ENCODE peak calls at places on chromosome 7, in nine cellular contexts. W, F, B, X, Q, C, Y, P and H are unnamed samples.

GRCh38 chr7:36044096-36044892 is 108.8 kb upstream of the EEPD1 start:
- DNase-seq in B (no peak), F (no peak), Q (no peak), Y (no peak), C (no peak), X (no peak), P (no peak), W (no peak), H (no peak)

GRCh38 chr7:28474267-28474618 is 61.9 kb downstream of the CREB5 start:
- DNase-seq in C (no peak), W (no peak), P (no peak), Q (no peak), B (no peak), Y (no peak), X (no peak), F (no peak), H (no peak)

GRCh38 chr7:80098795-80099194 is 35.8 kb upstream of the GNAI1 start:
- DNase-seq in X (no peak), Y (peak), P (no peak), Q (no peak), W (no peak), F (no peak), B (no peak), C (no peak), H (no peak)

GRCh38 chr7:18491871-18492270 is 3.7 kb upstream of the HDAC9 start:
- DNase-seq in F (no peak), W (no peak), C (no peak), Y (no peak), B (no peak), X (no peak), P (peak), Q (no peak), H (no peak)

GRCh38 chr7:73443543-73444255 is 10.1 kb downstream of the FZD9 start:
- DNase-seq in X (no peak), Y (no peak), Q (no peak), F (no peak), C (no peak), B (no peak), P (no peak), W (no peak), H (no peak)

GRCh38 chr7:140625908-140626868 is 14.4 kb downstream of the DENND2A start:
- DNase-seq in X (no peak), P (no peak), B (no peak), C (peak), Y (peak), Q (peak), W (no peak), F (no peak), H (no peak)

GRCh38 chr7:2168612-2169312 is 64.0 kb downstream of the MAD1L1 start:
- DNase-seq in P (no peak), W (no peak), Q (no peak), B (no peak), C (no peak), Y (no peak), F (no peak), X (no peak), H (peak)

GRCh38 chr7:1679966-1680730 is 10.1 kb downstream of the ELFN1 start:
- DNase-seq in W (no peak), P (no peak), Q (no peak), B (no peak), Y (no peak), F (no peak), X (no peak), C (no peak), H (no peak)

GRCh38 chr7:2781636-2782035 is 62.5 kb downstream of the GNA12 start:
- DNase-seq in C (peak), X (no peak), Q (peak), F (no peak), Y (no peak), W (no peak), B (no peak), P (no peak), H (no peak)

GRCh38 chr7:93044147-93044810 is 73.5 kb downstream of the SAMD9 start:
- DNase-seq in P (no peak), C (peak), W (no peak), Y (no peak), B (no peak), Q (peak), F (no peak), X (no peak), H (no peak)

GRCh38 chr7:92699560-92699959 is 109.4 kb upstream of the FAM133B start:
- DNase-seq in Q (no peak), X (no peak), W (no peak), Y (no peak), B (no peak), P (no peak), F (no peak), C (peak), H (no peak)

GRCh38 chr7:130274983-130275649 is 8.5 kb downstream of the CPA2 start:
- DNase-seq in F (no peak), Y (peak), C (no peak), P (peak), Q (no peak), B (no peak), X (peak), W (no peak), H (no peak)

GRCh38 chr7:139121-139520 is 53.2 kb upstream of the FAM20C start:
- DNase-seq in Q (no peak), W (no peak), P (peak), Y (no peak), B (no peak), X (no peak), F (no peak), C (no peak), H (no peak)

GRCh38 chr7:54674891-54675290 is 84.1 kb downstream of the SEC61G start:
- DNase-seq in P (no peak), F (no peak), C (no peak), Y (no peak), W (no peak), X (no peak), Q (no peak), B (no peak), H (no peak)

GRCh38 chr7:14936530-14936929 is 34.0 kb upstream of the DGKB start:
- DNase-seq in P (no peak), W (no peak), X (peak), B (no peak), Y (no peak), Q (no peak), F (no peak), C (peak), H (no peak)

GRCh38 chr7:39187130-39187529 is 209.4 kb downstream of the POU6F2 start:
- DNase-seq in C (no peak), P (no peak), F (no peak), X (no peak), W (no peak), Q (no peak), B (no peak), Y (no peak), H (no peak)

GRCh38 chr7:102236592-102237287 is 49.9 kb upstream of the SH2B2 start:
- DNase-seq in Q (peak), B (peak), C (peak), P (peak), Y (peak), X (peak), F (peak), W (peak), H (peak)

GRCh38 chr7:130272456-130273080 is 5.9 kb downstream of the CPA2 start:
- DNase-seq in Y (peak), F (no peak), Q (no peak), B (no peak), X (peak), W (no peak), C (no peak), P (peak), H (no peak)

GRCh38 chr7:41993173-41993867 is 243.7 kb downstream of the GLI3 start:
- DNase-seq in Y (no peak), F (no peak), B (no peak), C (peak), X (no peak), Q (peak), W (no peak), P (no peak), H (no peak)

GRCh38 chr7:127675716-127676115 is 23.7 kb downstream of the SND1 start:
- DNase-seq in W (no peak), F (no peak), X (no peak), Y (no peak), C (no peak), Q (no peak), B (no peak), P (no peak), H (no peak)

GRCh38 chr7:64849924-64850499 is 53.1 kb upstream of the ZNF273 start:
- DNase-seq in C (no peak), X (no peak), B (no peak), W (no peak), Y (no peak), P (no peak), Q (no peak), F (no peak), H (no peak)

GRCh38 chr7:13803134-13803533 is 186.3 kb downstream of the ETV1 start:
- DNase-seq in Q (no peak), Y (no peak), W (no peak), B (no peak), C (no peak), P (no peak), X (no peak), F (no peak), H (no peak)

GRCh38 chr7:18861514-18861913 is 255.9 kb downstream of the TWIST1 start:
- DNase-seq in Y (no peak), C (peak), X (no peak), Q (peak), W (no peak), B (peak), F (no peak), P (no peak), H (no peak)

GRCh38 chr7:65239707-65240352 is 133.8 kb upstream of the ZNF92 start:
- DNase-seq in P (peak), W (peak), X (peak), B (no peak), Y (peak), Q (peak), C (no peak), F (no peak), H (peak)

GRCh38 chr7:55733584-55733983 is 129.0 kb downstream of the SEPTIN14 start:
- DNase-seq in W (no peak), F (no peak), B (no peak), Q (no peak), Y (no peak), P (no peak), C (peak), X (no peak), H (no peak)

GRCh38 chr7:139886899-139887298 is 57.8 kb downstream of the TBXAS1 start:
- DNase-seq in Q (no peak), Y (no peak), W (no peak), F (no peak), P (no peak), B (no peak), X (no peak), C (no peak), H (no peak)

GRCh38 chr7:92904292-92905131 is 68.1 kb upstream of the CDK6 start:
- DNase-seq in X (no peak), C (peak), P (peak), W (no peak), B (peak), Y (no peak), F (peak), Q (peak), H (no peak)

GRCh38 chr7:32536585-32536984 is 41.3 kb downstream of the AVL9 start:
- DNase-seq in F (no peak), X (no peak), B (no peak), W (no peak), P (no peak), Q (peak), C (peak), Y (no peak), H (no peak)

GRCh38 chr7:19442016-19442785 is 266.6 kb downstream of the POLR1F start:
- DNase-seq in W (no peak), F (no peak), X (peak), Y (peak), C (peak), B (no peak), P (peak), Q (peak), H (no peak)

GRCh38 chr7:83325083-83325482 is 162.4 kb upstream of the PCLO start:
- DNase-seq in Y (no peak), B (no peak), P (no peak), F (no peak), Q (no peak), X (no peak), W (no peak), C (no peak), H (no peak)

GRCh38 chr7:2157473-2158279 is 75.1 kb downstream of the MAD1L1 start:
- DNase-seq in X (no peak), C (peak), W (no peak), Y (peak), B (no peak), P (no peak), F (no peak), Q (peak), H (no peak)

GRCh38 chr7:3552499-3552898 is 251.4 kb downstream of the SDK1 start:
- DNase-seq in B (no peak), Q (no peak), C (peak), X (no peak), P (no peak), F (no peak), W (no peak), Y (no peak), H (no peak)

DNA sequence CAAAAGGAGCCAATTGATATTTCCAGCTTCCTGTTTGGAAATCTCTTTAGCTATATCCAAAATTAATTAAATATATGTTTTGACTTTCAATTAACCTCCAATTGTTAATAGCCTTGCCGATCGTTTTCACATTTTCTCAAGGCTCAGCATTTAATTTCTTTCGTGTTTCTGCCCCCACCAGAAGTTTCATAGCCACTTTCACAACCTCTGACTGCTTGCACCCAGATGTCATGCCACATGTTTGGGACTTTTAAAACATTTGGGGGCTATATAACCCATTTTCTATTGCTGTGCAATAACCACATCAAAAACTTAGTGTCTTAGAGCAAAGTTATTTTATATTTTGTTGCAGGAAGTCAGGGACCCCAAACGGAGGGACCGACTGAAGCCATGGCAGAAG is 510.6 kb upstream of the CNTNAP2 start:
- DNase-seq in C (no peak), W (no peak), P (no peak), X (no peak), Q (no peak), B (no peak), Y (no peak), F (no peak), H (no peak)
- TF ChIP-seq CTCF in C (no peak), W (no peak), P (no peak), X (no peak), Q (no peak), B (no peak), Y (no peak), F (no peak), H (no peak)

DNA sequence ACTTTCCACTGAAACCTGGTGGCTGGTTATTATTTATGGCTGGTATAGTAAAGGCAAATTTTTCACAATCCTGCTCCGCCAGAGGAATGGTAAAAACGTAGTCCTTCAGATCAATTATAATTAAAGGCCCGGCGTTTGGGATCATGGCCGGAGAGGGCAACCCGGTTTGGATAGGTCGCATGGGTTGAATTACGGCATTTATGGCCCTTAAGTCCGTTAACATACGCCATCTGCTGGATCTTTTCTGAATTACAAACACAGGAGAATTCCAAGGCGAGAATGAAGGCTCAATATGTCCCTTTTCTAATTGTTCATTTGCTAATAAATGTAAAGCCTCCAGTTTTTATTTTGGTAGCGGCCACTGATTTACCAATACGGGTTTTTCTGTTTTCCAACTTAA is 11.3 kb upstream of the TAS2R3 start:
- DNase-seq in B (no peak), Q (no peak), P (peak), W (no peak), X (no peak), F (no peak), C (no peak), Y (no peak), H (no peak)
- TF ChIP-seq CTCF in B (peak), Q (peak), P (peak), W (peak), X (peak), F (no peak), C (peak), Y (peak), H (peak)

GRCh38 chr7:77935652-77936348 is 137.2 kb downstream of the PHTF2 start:
- DNase-seq in F (no peak), W (no peak), C (no peak), X (no peak), B (no peak), Q (no peak), Y (no peak), P (no peak), H (no peak)
- TF ChIP-seq CTCF in F (peak), W (peak), C (peak), X (peak), B (peak), Q (no peak), Y (no peak), P (no peak), H (peak)

GRCh38 chr7:47444376-47445098 is 137.4 kb downstream of the TNS3 start:
- DNase-seq in Y (no peak), B (no peak), Q (no peak), W (no peak), X (no peak), C (no peak), P (peak), F (no peak), H (no peak)
- TF ChIP-seq CTCF in Y (no peak), B (peak), Q (peak), W (peak), X (peak), C (peak), P (peak), F (no peak), H (peak)

GRCh38 chr7:137944168-137944567 is 57.7 kb downstream of the CREB3L2 start:
- DNase-seq in P (no peak), C (peak), Y (no peak), Q (peak), W (no peak), X (no peak), B (no peak), F (no peak), H (no peak)

GRCh38 chr7:137943132-137943551 is 58.7 kb downstream of the CREB3L2 start:
- DNase-seq in P (no peak), F (no peak), X (no peak), B (no peak), Q (peak), C (peak), Y (peak), W (no peak), H (no peak)

GRCh38 chr7:137937202-137937560 is 64.7 kb downstream of the CREB3L2 start:
- DNase-seq in X (no peak), B (no peak), C (peak), F (no peak), W (no peak), Q (no peak), P (no peak), Y (no peak), H (no peak)

GRCh38 chr7:137942459-137943115 is 59.3 kb downstream of the CREB3L2 start:
- DNase-seq in Q (no peak), W (no peak), Y (no peak), P (no peak), B (no peak), C (peak), F (no peak), X (no peak), H (no peak)

DNA sequence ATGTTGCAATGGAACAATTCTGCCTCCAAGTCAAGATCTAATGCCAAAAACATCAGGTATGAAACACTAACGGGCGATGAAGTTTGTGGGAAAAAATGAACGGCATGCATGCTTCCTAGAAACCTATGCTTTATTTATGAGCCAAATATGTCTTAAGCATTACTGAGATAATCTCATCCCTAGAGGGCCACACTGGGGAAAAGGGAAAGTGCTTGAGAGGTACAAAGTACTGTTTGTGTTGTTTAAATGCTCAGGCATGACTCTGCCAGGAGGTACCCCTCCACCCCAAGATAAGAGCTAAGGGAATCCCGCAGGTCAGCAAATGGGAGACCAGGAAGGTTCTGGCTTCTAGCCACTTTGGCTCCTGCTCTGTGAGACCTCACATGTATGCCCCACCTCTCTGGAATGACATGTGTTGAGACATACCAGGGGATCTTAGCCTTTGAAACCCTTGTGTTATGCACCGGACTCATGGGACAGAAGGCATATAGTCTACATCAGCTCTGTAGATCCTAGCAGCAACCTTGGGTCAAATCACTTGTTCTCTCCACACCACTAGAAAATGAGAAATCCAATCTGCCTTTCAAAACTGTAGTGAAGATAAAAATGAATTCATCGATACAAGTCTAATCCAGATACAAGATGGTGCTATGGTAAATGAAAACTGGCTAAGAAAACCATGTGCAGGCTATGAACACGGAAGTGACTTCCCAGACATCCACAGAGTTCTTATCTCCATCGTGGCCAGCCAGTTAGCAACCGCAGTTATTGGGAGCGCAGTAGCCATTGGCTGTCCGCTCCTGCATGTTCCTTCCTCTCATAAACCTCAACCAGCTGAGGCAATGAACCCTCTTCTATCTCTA is 61.0 kb downstream of the CREB3L2 start:
- DNase-seq in Q (peak), Y (no peak), P (no peak), F (no peak), W (no peak), B (no peak), C (peak), X (no peak), H (no peak)
- TF ChIP-seq CTCF in Q (no peak), Y (no peak), P (no peak), F (no peak), W (no peak), B (no peak), C (no peak), X (no peak), H (no peak)

DNA sequence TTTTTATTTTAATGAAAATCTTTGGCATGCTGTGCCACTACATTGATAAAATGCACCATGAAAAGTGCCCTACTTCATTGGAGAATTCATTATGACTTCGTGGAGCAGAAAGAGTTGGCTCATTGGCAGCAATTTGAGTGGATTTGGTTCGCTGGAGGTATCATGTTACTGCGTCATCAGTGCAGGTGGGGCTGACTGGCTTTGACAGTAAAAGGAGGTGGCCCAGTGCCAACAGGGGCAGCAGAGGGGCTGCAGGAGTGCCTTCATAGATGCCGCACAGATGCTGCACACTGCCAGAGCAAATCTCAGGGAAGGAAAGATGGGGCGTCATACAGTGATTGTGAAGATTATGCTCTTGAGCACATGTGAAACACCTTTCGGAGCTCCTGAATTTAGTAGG is 22.2 kb downstream of the FZD1 start:
- DNase-seq in W (no peak), C (no peak), X (peak), P (no peak), Q (no peak), F (no peak), Y (peak), B (no peak), H (no peak)
- TF ChIP-seq CTCF in W (no peak), C (no peak), X (no peak), P (no peak), Q (no peak), F (no peak), Y (no peak), B (no peak), H (no peak)